ENCODE peak calls at places on chromosomes 1 and 21, in eight cellular contexts. One of them, this sample, is unnamed.

GRCh38 chr1:212247179-212247721 is 38.0 kb upstream of the PPP2R5A start:
- DNase-seq in CD8-positive, alpha-beta T cell: no peak
- DNase-seq in GM23338: no peak
- DNase-seq in left ventricle myocardium inferior: peak
- DNase-seq in PC-9: no peak
- DNase-seq in CD4-positive, alpha-beta memory T cell: no peak
- DNase-seq in BJ: no peak
- DNase-seq in mesendoderm: no peak
- DNase-seq in this sample: no peak

GRCh38 chr1:9593492-9594465 is 5.1 kb downstream of the TMEM201 start:
- DNase-seq in CD4-positive, alpha-beta memory T cell: no peak
- DNase-seq in CD8-positive, alpha-beta T cell: no peak
- DNase-seq in GM23338: peak
- DNase-seq in BJ: no peak
- DNase-seq in mesendoderm: peak
- DNase-seq in PC-9: no peak
- DNase-seq in left ventricle myocardium inferior: peak
- DNase-seq in this sample: peak

GRCh38 chr1:23530089-23530749 is 814 bp downstream of the E2F2 start:
- DNase-seq in PC-9: no peak
- DNase-seq in left ventricle myocardium inferior: no peak
- DNase-seq in CD8-positive, alpha-beta T cell: no peak
- DNase-seq in mesendoderm: no peak
- DNase-seq in CD4-positive, alpha-beta memory T cell: no peak
- DNase-seq in BJ: no peak
- DNase-seq in GM23338: no peak
- DNase-seq in this sample: no peak

GRCh38 chr1:29488086-29488793 is 251.9 kb downstream of the PTPRU start:
- DNase-seq in mesendoderm: no peak
- DNase-seq in CD8-positive, alpha-beta T cell: no peak
- DNase-seq in GM23338: no peak
- DNase-seq in left ventricle myocardium inferior: no peak
- DNase-seq in CD4-positive, alpha-beta memory T cell: no peak
- DNase-seq in PC-9: no peak
- DNase-seq in BJ: no peak
- DNase-seq in this sample: no peak

GRCh38 chr1:75074719-75075395 is 59.3 kb upstream of the LHX8 start:
- DNase-seq in PC-9: no peak
- DNase-seq in GM23338: peak
- DNase-seq in left ventricle myocardium inferior: no peak
- DNase-seq in CD4-positive, alpha-beta memory T cell: no peak
- DNase-seq in mesendoderm: peak
- DNase-seq in CD8-positive, alpha-beta T cell: no peak
- DNase-seq in BJ: no peak
- DNase-seq in this sample: no peak

GRCh38 chr21:14046401-14046800 is 164.4 kb downstream of the LIPI start:
- DNase-seq in PC-9: no peak
- DNase-seq in GM23338: no peak
- DNase-seq in mesendoderm: no peak
- DNase-seq in left ventricle myocardium inferior: no peak
- DNase-seq in CD4-positive, alpha-beta memory T cell: no peak
- DNase-seq in BJ: no peak
- DNase-seq in CD8-positive, alpha-beta T cell: no peak
- DNase-seq in this sample: no peak

GRCh38 chr1:111142358-111142975 is 2.4 kb downstream of the CEPT1 start:
- DNase-seq in left ventricle myocardium inferior: no peak
- DNase-seq in PC-9: no peak
- DNase-seq in BJ: no peak
- DNase-seq in mesendoderm: no peak
- DNase-seq in CD8-positive, alpha-beta T cell: no peak
- DNase-seq in CD4-positive, alpha-beta memory T cell: no peak
- DNase-seq in GM23338: peak
- DNase-seq in this sample: no peak

GRCh38 chr1:119275145-119275929 is 93.2 kb upstream of the HAO2 start:
- DNase-seq in BJ: no peak
- DNase-seq in left ventricle myocardium inferior: no peak
- DNase-seq in CD8-positive, alpha-beta T cell: peak
- DNase-seq in GM23338: peak
- DNase-seq in mesendoderm: peak
- DNase-seq in PC-9: peak
- DNase-seq in CD4-positive, alpha-beta memory T cell: peak
- DNase-seq in this sample: no peak

GRCh38 chr1:159211331-159212136 is 6.9 kb downstream of the ACKR1 start:
- DNase-seq in left ventricle myocardium inferior: no peak
- DNase-seq in mesendoderm: peak
- DNase-seq in CD8-positive, alpha-beta T cell: peak
- DNase-seq in BJ: no peak
- DNase-seq in PC-9: no peak
- DNase-seq in CD4-positive, alpha-beta memory T cell: peak
- DNase-seq in GM23338: peak
- DNase-seq in this sample: no peak

GRCh38 chr1:54798769-54799641 is 2.1 kb downstream of the TTC22 start:
- DNase-seq in PC-9: peak
- DNase-seq in left ventricle myocardium inferior: no peak
- DNase-seq in CD8-positive, alpha-beta T cell: no peak
- DNase-seq in CD4-positive, alpha-beta memory T cell: no peak
- DNase-seq in mesendoderm: no peak
- DNase-seq in GM23338: no peak
- DNase-seq in BJ: no peak
- DNase-seq in this sample: peak

GRCh38 chr1:81937791-81938450 is 137.2 kb downstream of the ADGRL2 start:
- DNase-seq in CD4-positive, alpha-beta memory T cell: no peak
- DNase-seq in GM23338: no peak
- DNase-seq in left ventricle myocardium inferior: no peak
- DNase-seq in CD8-positive, alpha-beta T cell: no peak
- DNase-seq in mesendoderm: no peak
- DNase-seq in PC-9: no peak
- DNase-seq in BJ: no peak
- DNase-seq in this sample: no peak

GRCh38 chr1:240109920-240110685 is 18.4 kb downstream of the FMN2 start:
- DNase-seq in left ventricle myocardium inferior: no peak
- DNase-seq in CD4-positive, alpha-beta memory T cell: no peak
- DNase-seq in PC-9: no peak
- DNase-seq in GM23338: no peak
- DNase-seq in CD8-positive, alpha-beta T cell: no peak
- DNase-seq in BJ: no peak
- DNase-seq in mesendoderm: peak
- DNase-seq in this sample: peak

GRCh38 chr1:15492572-15492971 is 16.7 kb downstream of the CELA2B start:
- DNase-seq in GM23338: no peak
- DNase-seq in PC-9: no peak
- DNase-seq in BJ: no peak
- DNase-seq in left ventricle myocardium inferior: peak
- DNase-seq in mesendoderm: no peak
- DNase-seq in CD4-positive, alpha-beta memory T cell: no peak
- DNase-seq in CD8-positive, alpha-beta T cell: no peak
- DNase-seq in this sample: no peak

GRCh38 chr1:232422901-232423300 is 207.0 kb downstream of the SIPA1L2 start:
- DNase-seq in left ventricle myocardium inferior: no peak
- DNase-seq in CD4-positive, alpha-beta memory T cell: no peak
- DNase-seq in mesendoderm: no peak
- DNase-seq in BJ: no peak
- DNase-seq in GM23338: no peak
- DNase-seq in PC-9: peak
- DNase-seq in CD8-positive, alpha-beta T cell: no peak
- DNase-seq in this sample: no peak

GRCh38 chr1:39508857-39509305 is 17.4 kb downstream of the BMP8A start:
- DNase-seq in GM23338: no peak
- DNase-seq in PC-9: no peak
- DNase-seq in CD8-positive, alpha-beta T cell: no peak
- DNase-seq in CD4-positive, alpha-beta memory T cell: no peak
- DNase-seq in left ventricle myocardium inferior: no peak
- DNase-seq in BJ: no peak
- DNase-seq in mesendoderm: no peak
- DNase-seq in this sample: peak

GRCh38 chr1:36365310-36365895 is 20.3 kb downstream of the STK40 start:
- DNase-seq in CD8-positive, alpha-beta T cell: no peak
- DNase-seq in mesendoderm: no peak
- DNase-seq in PC-9: no peak
- DNase-seq in CD4-positive, alpha-beta memory T cell: no peak
- DNase-seq in left ventricle myocardium inferior: peak
- DNase-seq in BJ: no peak
- DNase-seq in GM23338: no peak
- DNase-seq in this sample: peak

GRCh38 chr1:36369061-36369470 is 16.7 kb downstream of the STK40 start:
- DNase-seq in GM23338: peak
- DNase-seq in CD8-positive, alpha-beta T cell: peak
- DNase-seq in left ventricle myocardium inferior: peak
- DNase-seq in BJ: no peak
- DNase-seq in PC-9: peak
- DNase-seq in CD4-positive, alpha-beta memory T cell: peak
- DNase-seq in mesendoderm: peak
- DNase-seq in this sample: peak

GRCh38 chr1:36367798-36368197 is 17.9 kb downstream of the STK40 start:
- DNase-seq in left ventricle myocardium inferior: no peak
- DNase-seq in mesendoderm: no peak
- DNase-seq in CD4-positive, alpha-beta memory T cell: no peak
- DNase-seq in BJ: no peak
- DNase-seq in GM23338: no peak
- DNase-seq in CD8-positive, alpha-beta T cell: no peak
- DNase-seq in PC-9: no peak
- DNase-seq in this sample: no peak

GRCh38 chr1:36367067-36367466 is 18.7 kb downstream of the STK40 start:
- DNase-seq in GM23338: no peak
- DNase-seq in BJ: no peak
- DNase-seq in left ventricle myocardium inferior: no peak
- DNase-seq in CD8-positive, alpha-beta T cell: peak
- DNase-seq in mesendoderm: no peak
- DNase-seq in PC-9: no peak
- DNase-seq in CD4-positive, alpha-beta memory T cell: peak
- DNase-seq in this sample: no peak

GRCh38 chr1:36366091-36366661 is 19.5 kb downstream of the STK40 start:
- DNase-seq in PC-9: no peak
- DNase-seq in BJ: no peak
- DNase-seq in left ventricle myocardium inferior: peak
- DNase-seq in CD8-positive, alpha-beta T cell: peak
- DNase-seq in CD4-positive, alpha-beta memory T cell: peak
- DNase-seq in mesendoderm: peak
- DNase-seq in GM23338: peak
- DNase-seq in this sample: peak
- H3K4me3 ChIP-seq in PC-9: no peak
- H3K4me3 ChIP-seq in BJ: no peak
- H3K4me3 ChIP-seq in left ventricle myocardium inferior: no peak
- H3K4me3 ChIP-seq in CD8-positive, alpha-beta T cell: peak
- H3K4me3 ChIP-seq in CD4-positive, alpha-beta memory T cell: no peak
- H3K4me3 ChIP-seq in mesendoderm: no peak
- H3K4me3 ChIP-seq in GM23338: no peak
- H3K4me3 ChIP-seq in this sample: no peak

DNA sequence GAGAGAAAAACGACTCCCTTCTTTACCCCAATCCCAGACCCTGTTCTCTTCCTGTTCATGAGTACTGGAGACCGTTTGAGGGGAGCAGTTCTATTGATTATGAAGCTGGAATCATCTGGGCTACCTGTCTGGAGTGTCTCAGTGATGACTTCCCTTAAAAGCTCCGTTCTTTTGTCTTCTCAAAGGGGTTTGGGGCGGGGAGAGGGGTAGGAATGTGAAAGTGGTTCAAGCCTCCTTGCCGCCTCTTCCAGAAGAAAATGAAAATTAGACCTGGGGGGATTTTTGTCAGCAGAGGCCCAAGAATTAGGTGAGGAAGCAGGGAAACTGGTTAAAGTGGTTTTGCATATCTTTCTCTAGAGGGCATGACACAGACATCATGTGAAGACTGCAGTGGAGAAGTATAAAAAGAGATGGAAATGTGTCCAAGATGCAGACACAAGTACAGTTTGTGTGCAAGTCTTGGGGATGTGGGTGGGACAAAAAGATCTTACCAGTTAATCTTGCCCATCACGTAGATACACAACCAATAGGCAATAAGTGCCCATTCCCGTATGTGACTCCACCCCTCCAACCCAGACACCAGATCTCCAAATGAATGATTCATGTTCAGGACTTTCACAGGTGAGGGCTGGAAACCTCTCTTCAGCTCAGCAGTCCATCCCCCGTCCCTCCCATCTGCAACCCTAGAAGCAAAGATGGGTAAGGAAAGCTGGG is 470 bp upstream of the MTMR11 start:
- DNase-seq in left ventricle myocardium inferior: no peak
- DNase-seq in PC-9: peak
- DNase-seq in mesendoderm: peak
- DNase-seq in CD4-positive, alpha-beta memory T cell: no peak
- DNase-seq in GM23338: peak
- DNase-seq in CD8-positive, alpha-beta T cell: no peak
- DNase-seq in BJ: no peak
- DNase-seq in this sample: no peak
- H3K4me3 ChIP-seq in left ventricle myocardium inferior: peak
- H3K4me3 ChIP-seq in PC-9: peak
- H3K4me3 ChIP-seq in mesendoderm: no peak
- H3K4me3 ChIP-seq in CD4-positive, alpha-beta memory T cell: no peak
- H3K4me3 ChIP-seq in GM23338: peak
- H3K4me3 ChIP-seq in CD8-positive, alpha-beta T cell: no peak
- H3K4me3 ChIP-seq in BJ: peak
- H3K4me3 ChIP-seq in this sample: peak

GRCh38 chr1:21335088-21335678 is 44.9 kb upstream of the ECE1 start:
- DNase-seq in GM23338: peak
- DNase-seq in left ventricle myocardium inferior: no peak
- DNase-seq in CD8-positive, alpha-beta T cell: no peak
- DNase-seq in BJ: no peak
- DNase-seq in CD4-positive, alpha-beta memory T cell: no peak
- DNase-seq in PC-9: no peak
- DNase-seq in mesendoderm: no peak
- DNase-seq in this sample: peak
- H3K4me3 ChIP-seq in GM23338: peak
- H3K4me3 ChIP-seq in left ventricle myocardium inferior: peak
- H3K4me3 ChIP-seq in CD8-positive, alpha-beta T cell: peak
- H3K4me3 ChIP-seq in BJ: peak
- H3K4me3 ChIP-seq in CD4-positive, alpha-beta memory T cell: peak
- H3K4me3 ChIP-seq in PC-9: peak
- H3K4me3 ChIP-seq in mesendoderm: no peak
- H3K4me3 ChIP-seq in this sample: peak

GRCh38 chr21:44868707-44869106 is 4.8 kb downstream of the PTTG1IP start:
- DNase-seq in PC-9: no peak
- DNase-seq in GM23338: no peak
- DNase-seq in CD4-positive, alpha-beta memory T cell: no peak
- DNase-seq in left ventricle myocardium inferior: no peak
- DNase-seq in CD8-positive, alpha-beta T cell: no peak
- DNase-seq in mesendoderm: no peak
- DNase-seq in BJ: no peak
- DNase-seq in this sample: no peak

GRCh38 chr21:44871576-44872265 is 1.8 kb downstream of the PTTG1IP start:
- DNase-seq in left ventricle myocardium inferior: no peak
- DNase-seq in BJ: peak
- DNase-seq in mesendoderm: no peak
- DNase-seq in CD8-positive, alpha-beta T cell: no peak
- DNase-seq in CD4-positive, alpha-beta memory T cell: no peak
- DNase-seq in GM23338: no peak
- DNase-seq in PC-9: peak
- DNase-seq in this sample: peak

GRCh38 chr21:44867999-44868700 is 5.3 kb downstream of the PTTG1IP start:
- DNase-seq in CD4-positive, alpha-beta memory T cell: peak
- DNase-seq in mesendoderm: no peak
- DNase-seq in BJ: no peak
- DNase-seq in CD8-positive, alpha-beta T cell: no peak
- DNase-seq in GM23338: no peak
- DNase-seq in left ventricle myocardium inferior: no peak
- DNase-seq in PC-9: no peak
- DNase-seq in this sample: peak

GRCh38 chr21:44870748-44871495 is 2.6 kb downstream of the PTTG1IP start:
- DNase-seq in CD8-positive, alpha-beta T cell: no peak
- DNase-seq in PC-9: peak
- DNase-seq in GM23338: no peak
- DNase-seq in BJ: no peak
- DNase-seq in left ventricle myocardium inferior: peak
- DNase-seq in mesendoderm: no peak
- DNase-seq in CD4-positive, alpha-beta memory T cell: peak
- DNase-seq in this sample: no peak

GRCh38 chr21:44869860-44870747 is 3.4 kb downstream of the PTTG1IP start:
- DNase-seq in mesendoderm: peak
- DNase-seq in BJ: peak
- DNase-seq in CD8-positive, alpha-beta T cell: no peak
- DNase-seq in CD4-positive, alpha-beta memory T cell: no peak
- DNase-seq in PC-9: peak
- DNase-seq in GM23338: no peak
- DNase-seq in left ventricle myocardium inferior: no peak
- DNase-seq in this sample: peak
- H3K4me3 ChIP-seq in mesendoderm: no peak
- H3K4me3 ChIP-seq in BJ: no peak
- H3K4me3 ChIP-seq in CD8-positive, alpha-beta T cell: no peak
- H3K4me3 ChIP-seq in CD4-positive, alpha-beta memory T cell: no peak
- H3K4me3 ChIP-seq in PC-9: peak
- H3K4me3 ChIP-seq in GM23338: no peak
- H3K4me3 ChIP-seq in left ventricle myocardium inferior: peak
- H3K4me3 ChIP-seq in this sample: peak